ENCODE peak calls at places on chromosomes 12 and 14, in five cellular contexts. N is heart right ventricle; R is CD4-positive, alpha-beta memory T cell; W is HCT116; U is PC-3. D is an unnamed sample.

GRCh38 chr12:98182791-98183190 is 332.6 kb upstream of the TMPO start:
- DNase-seq in N (no peak), R (no peak), W (no peak), U (no peak), D (no peak)

GRCh38 chr12:459430-460258 is at the start of gene B4GALNT3:
- DNase-seq in N (peak; percentile 24), R (peak; percentile 43), W (peak; percentile 54), U (peak; percentile 34), D (peak; percentile 22)

GRCh38 chr12:39429809-39430208 is 13.1 kb downstream of the KIF21A start:
- DNase-seq in N (no peak), R (no peak), W (no peak), U (no peak), D (no peak)

GRCh38 chr14:68785817-68786490 is 6.9 kb downstream of the ZFP36L1 start:
- DNase-seq in N (no peak), R (peak; percentile 48), W (no peak), U (peak; percentile 18), D (peak; percentile 73)

GRCh38 chr12:3020399-3020798 is 56.8 kb upstream of the TSPAN9 start:
- DNase-seq in N (no peak), R (no peak), W (no peak), U (no peak), D (no peak)

GRCh38 chr12:52139579-52140062 is 52.2 kb downstream of the KRT80 start:
- DNase-seq in N (no peak), R (peak; percentile 36), W (no peak), U (peak; percentile 90), D (no peak)

GRCh38 chr14:97120204-97121120 is 323.3 kb downstream of the VRK1 start:
- DNase-seq in N (no peak), R (peak; percentile 67), W (no peak), U (peak; percentile 30), D (peak; percentile 15)

GRCh38 chr12:96502477-96502876 is 13.1 kb downstream of the CFAP54 start:
- DNase-seq in N (no peak), R (no peak), W (no peak), U (peak; percentile 32), D (no peak)

GRCh38 chr12:92110083-92110640 is 35.5 kb downstream of the BTG1 start:
- DNase-seq in N (no peak), R (no peak), W (no peak), U (no peak), D (no peak)

GRCh38 chr12:87756721-87757120 is 272.5 kb downstream of the C12orf50 start:
- DNase-seq in N (no peak), R (no peak), W (no peak), U (no peak), D (no peak)

GRCh38 chr12:78210894-78211302 is 380.2 kb downstream of the NAV3 start:
- DNase-seq in N (no peak), R (no peak), W (no peak), U (peak; percentile 92), D (no peak)

GRCh38 chr14:95440496-95440895 is 76.0 kb downstream of the SYNE3 start:
- DNase-seq in N (no peak), R (no peak), W (no peak), U (no peak), D (no peak)
- H3K27ac ChIP-seq in N (no peak overlapping the region), R (no peak overlapping the region), W (no peak overlapping the region), U (no peak overlapping the region), D (no peak overlapping the region)

GRCh38 chr12:131736807-131737484 is 26.1 kb downstream of the SFSWAP start:
- DNase-seq in N (no peak), R (no peak), W (peak; percentile 95), U (peak; percentile 98), D (no peak)

GRCh38 chr12:131737485-131737827 is 26.6 kb downstream of the SFSWAP start:
- DNase-seq in N (no peak), R (no peak), W (no peak), U (no peak), D (no peak)

GRCh38 chr12:131735863-131736806 is 25.2 kb downstream of the SFSWAP start:
- DNase-seq in N (no peak), R (no peak), W (no peak), U (no peak), D (no peak)

GRCh38 chr12:131738196-131738595 is 27.3 kb downstream of the SFSWAP start:
- DNase-seq in N (no peak), R (no peak), W (no peak), U (no peak), D (no peak)

DNA sequence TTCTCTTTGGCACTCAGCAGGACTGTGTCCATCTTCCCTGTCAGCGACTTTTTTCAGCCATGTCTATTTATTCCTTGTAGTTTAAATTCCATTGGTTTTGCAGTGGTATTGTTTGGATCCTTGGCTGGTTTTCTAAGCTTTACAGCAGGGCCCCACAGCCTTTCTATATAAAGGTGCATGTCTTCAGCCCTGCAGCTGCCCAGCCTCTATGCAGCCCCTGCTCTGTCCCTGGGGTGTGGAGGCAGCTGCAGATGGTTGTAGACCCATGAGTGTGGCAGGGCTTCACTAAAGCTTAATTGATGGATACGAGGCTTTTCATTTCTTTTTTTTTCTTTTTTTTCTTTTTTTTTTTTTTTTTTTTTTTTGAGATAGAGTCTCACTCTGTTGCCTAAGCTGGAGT is 29.7 kb downstream of the SFSWAP start:
- DNase-seq in N (no peak), R (no peak), W (no peak), U (no peak), D (no peak)
- H3K36me3 ChIP-seq in N (peaks cover 88% of the 10 kb centered on the region), R (peaks cover 21% of the 10 kb centered on the region), W (peaks cover 61% of the 10 kb centered on the region), U (peaks cover 64% of the 10 kb centered on the region), D (peaks cover 66% of the 10 kb centered on the region)

GRCh38 chr12:5977556-5977955 is 32.5 kb upstream of the ANO2 start:
- DNase-seq in N (no peak), R (no peak), W (no peak), U (no peak), D (no peak)
- H3K27ac ChIP-seq in N (no peak overlapping the region), R (no peak overlapping the region), W (no peak overlapping the region), U (no peak overlapping the region), D (no peak overlapping the region)

DNA sequence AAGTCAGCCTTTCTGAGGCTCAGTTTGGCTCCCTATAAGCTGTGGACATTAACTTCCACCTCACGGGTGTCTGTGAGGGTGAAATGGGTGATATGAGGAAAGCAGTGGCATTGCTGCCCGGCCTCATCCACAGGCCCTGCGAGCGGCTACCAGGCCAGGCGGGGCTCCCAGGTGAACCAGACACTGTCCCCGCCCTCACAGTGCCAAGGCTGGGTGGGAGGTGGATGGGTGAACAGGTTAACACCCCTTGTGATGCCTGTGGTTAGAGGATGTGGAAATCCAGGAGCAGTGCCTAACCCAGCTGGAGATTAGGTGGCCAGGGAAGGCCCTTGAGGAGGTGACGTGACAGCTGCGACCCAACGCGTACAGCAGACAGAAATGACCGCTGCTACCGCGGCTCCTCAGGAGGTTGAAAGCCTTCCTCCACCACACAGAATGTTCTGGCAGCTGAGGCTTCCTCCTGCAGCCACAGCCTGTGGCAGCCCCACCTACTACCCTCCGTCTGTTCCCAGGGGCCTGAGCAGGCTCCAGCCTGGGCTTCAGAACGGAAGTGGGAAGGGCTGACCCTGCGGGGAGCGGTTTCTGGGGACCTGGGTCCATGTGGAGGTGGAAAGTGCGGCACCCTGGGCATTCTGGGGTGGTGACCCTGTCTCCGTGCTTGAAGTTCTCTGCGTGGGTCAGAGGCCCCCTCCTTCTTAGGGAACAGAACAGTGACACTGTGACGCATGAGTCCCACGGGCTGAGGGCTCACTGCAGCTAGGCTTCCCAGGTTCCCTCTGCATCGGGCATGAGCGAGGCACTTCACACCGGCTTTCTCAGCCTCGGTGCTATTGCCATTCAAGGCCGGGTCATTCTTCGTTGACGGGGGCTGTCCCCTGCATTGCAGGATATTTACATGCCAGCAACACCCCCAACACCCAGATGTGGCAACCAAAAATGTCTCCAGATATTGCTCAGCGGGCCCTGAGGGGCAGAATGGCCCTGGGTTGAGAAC is 9.7 kb downstream of the MMAB start:
- DNase-seq in N (peak; percentile 57), R (no peak), W (no peak), U (no peak), D (no peak)
- H3K36me3 ChIP-seq in N (peaks cover 92% of the 10 kb centered on the region), R (peaks cover 4% of the 10 kb centered on the region), W (no peaks in the 10 kb centered on the region), U (peaks cover 15% of the 10 kb centered on the region), D (peaks cover 18% of the 10 kb centered on the region)

GRCh38 chr14:32512348-32512747 is 183.2 kb downstream of the AKAP6 start:
- DNase-seq in N (no peak), R (no peak), W (no peak), U (no peak), D (no peak)

GRCh38 chr14:32507029-32507984 is 178.2 kb downstream of the AKAP6 start:
- DNase-seq in N (no peak), R (no peak), W (peak; percentile 33), U (peak; percentile 71), D (no peak)

GRCh38 chr14:32510815-32511214 is 181.7 kb downstream of the AKAP6 start:
- DNase-seq in N (no peak), R (no peak), W (no peak), U (no peak), D (no peak)

GRCh38 chr14:32508281-32508680 is 179.2 kb downstream of the AKAP6 start:
- DNase-seq in N (no peak), R (no peak), W (no peak), U (no peak), D (no peak)

GRCh38 chr14:32509632-32510187 is 180.6 kb downstream of the AKAP6 start:
- DNase-seq in N (peak; percentile 69), R (no peak), W (no peak), U (peak; percentile 80), D (no peak)
- H3K27ac ChIP-seq in N (peak overlapping the region; percentile 79), R (no peak overlapping the region), W (no peak overlapping the region), U (peak overlapping the region; percentile 40), D (no peak overlapping the region)

GRCh38 chr12:95238150-95238549 is 20.5 kb downstream of the VEZT start:
- DNase-seq in N (no peak), R (no peak), W (no peak), U (no peak), D (no peak)

GRCh38 chr12:95237315-95237714 is 19.7 kb downstream of the VEZT start:
- DNase-seq in N (no peak), R (no peak), W (no peak), U (no peak), D (no peak)

GRCh38 chr12:95240556-95240955 is 22.9 kb downstream of the VEZT start:
- DNase-seq in N (no peak), R (no peak), W (no peak), U (no peak), D (no peak)

GRCh38 chr12:95241761-95242506 is 24.3 kb downstream of the VEZT start:
- DNase-seq in N (no peak), R (no peak), W (no peak), U (no peak), D (no peak)

DNA sequence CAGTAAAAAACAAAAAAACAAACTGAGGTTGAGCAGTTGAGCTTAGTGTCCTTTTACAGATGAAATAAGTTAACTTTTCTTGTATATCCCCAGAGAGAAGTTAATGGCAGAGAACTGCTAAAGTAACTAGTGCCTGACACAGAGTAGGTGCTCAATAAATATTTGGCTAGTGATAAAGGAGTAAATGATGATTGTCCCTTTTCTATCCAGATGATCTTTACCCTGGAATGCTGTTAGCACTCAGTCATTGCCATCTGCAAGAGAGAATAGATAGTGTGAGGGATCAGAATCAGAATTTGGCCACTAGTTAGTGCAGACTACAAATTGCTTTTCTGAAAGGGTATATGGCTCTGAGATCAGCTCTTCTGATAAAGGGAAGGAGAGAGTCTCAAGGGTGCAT is 21.6 kb downstream of the VEZT start:
- DNase-seq in N (no peak), R (no peak), W (no peak), U (no peak), D (no peak)
- H3K36me3 ChIP-seq in N (peaks cover 16% of the 10 kb centered on the region), R (no peaks in the 10 kb centered on the region), W (no peaks in the 10 kb centered on the region), U (peaks cover 16% of the 10 kb centered on the region), D (peaks cover 2% of the 10 kb centered on the region)

GRCh38 chr12:5768880-5769199 is 176.2 kb downstream of the ANO2 start:
- DNase-seq in N (no peak), R (no peak), W (no peak), U (no peak), D (no peak)
- H3K27ac ChIP-seq in N (peak overlapping the region; percentile 28), R (no peak overlapping the region), W (no peak overlapping the region), U (no peak overlapping the region), D (no peak overlapping the region)